ENCODE peak calls at places on chromosomes 13 and 19, in ten cellular contexts. Q is heart right ventricle, Z is AG09319, R is astrocyte, Y is endothelial cell, X is Panc1, J is choroid plexus epithelial cell, F is HCT116, I is IMR-90, V is lower leg skin. C is an unnamed sample.

GRCh38 chr19:49746206-49746958 is 16.7 kb downstream of the TSKS start:
- DNase-seq in R (peak; percentile 17), Q (no peak), F (peak; percentile 90), Y (no peak), J (peak; percentile 64), Z (no peak), I (no peak), X (no peak), V (peak; percentile 88), C (peak; percentile 69)

GRCh38 chr19:46015080-46015960 is 7.5 kb downstream of the PGLYRP1 start:
- DNase-seq in I (no peak), X (no peak), F (no peak), V (peak; percentile 94), R (no peak), Y (peak; percentile 50), Q (peak; percentile 32), J (peak; percentile 18), Z (no peak), C (peak; percentile 7)

GRCh38 chr13:43307921-43308433 is 284.6 kb downstream of the DNAJC15 start:
- DNase-seq in Y (no peak), F (no peak), R (peak; percentile 73), J (peak; percentile 95), I (peak; percentile 87), V (peak; percentile 94), Z (peak; percentile 72), X (no peak), Q (peak; percentile 79), C (peak; percentile 97)

GRCh38 chr13:26468203-26468602 is 89.3 kb upstream of the WASF3 start:
- DNase-seq in X (no peak), Y (no peak), J (no peak), R (no peak), F (no peak), V (peak; percentile 28), Z (no peak), I (no peak), Q (no peak), C (no peak)

GRCh38 chr13:105428816-105429215 is 1106.6 kb downstream of the EFNB2 start:
- DNase-seq in R (peak; percentile 45), J (peak; percentile 68), Z (no peak), Q (no peak), Y (no peak), I (peak; percentile 66), X (no peak), F (no peak), V (no peak), C (no peak)

GRCh38 chr13:57631607-57632275 is at the start of gene PCDH17:
- DNase-seq in V (no peak), Q (peak; percentile 73), I (no peak), R (peak; percentile 62), J (peak; percentile 38), F (no peak), Y (peak; percentile 32), Z (no peak), X (no peak), C (peak; percentile 5)

GRCh38 chr13:62294210-62294609 is 878.6 kb upstream of the PCDH20 start:
- DNase-seq in R (peak; percentile 1), Z (no peak), Q (no peak), Y (no peak), V (no peak), I (peak; percentile 18), J (peak; percentile 18), X (no peak), F (no peak), C (no peak)

GRCh38 chr19:41541990-41542584 is 33.9 kb upstream of the CEACAM21 start:
- DNase-seq in Z (no peak), Y (peak; percentile 71), F (peak; percentile 36), Q (peak; percentile 67), V (peak; percentile 91), X (no peak), R (no peak), I (peak; percentile 4), J (peak; percentile 31), C (peak; percentile 30)

GRCh38 chr13:34155931-34156607 is 338.1 kb downstream of the RFC3 start:
- DNase-seq in Q (no peak), F (peak; percentile 61), R (peak; percentile 80), Z (no peak), V (no peak), I (peak; percentile 39), J (peak; percentile 57), X (no peak), Y (no peak), C (peak; percentile 85)

GRCh38 chr19:14525729-14526128 is 3.7 kb upstream of the TECR start:
- DNase-seq in F (no peak), V (no peak), Y (no peak), Z (no peak), Q (no peak), J (no peak), R (no peak), I (no peak), X (no peak), C (no peak)

GRCh38 chr19:46221981-46222610 is 7.4 kb upstream of the IGFL1 start:
- DNase-seq in X (no peak), Y (no peak), Z (no peak), F (no peak), Q (peak; percentile 60), V (peak; percentile 91), R (peak; percentile 63), I (peak; percentile 34), J (peak; percentile 33), C (peak; percentile 8)

GRCh38 chr13:34931572-34931971 is 10.5 kb upstream of the NBEA start:
- DNase-seq in Q (no peak), R (no peak), Z (no peak), I (peak; percentile 3), F (peak; percentile 13), X (no peak), Y (no peak), J (no peak), V (no peak), C (no peak)

GRCh38 chr19:40801449-40802299 is 2.7 kb downstream of the EGLN2 start:
- DNase-seq in F (no peak), X (no peak), V (no peak), J (no peak), Z (no peak), Q (no peak), R (no peak), I (no peak), Y (no peak), C (no peak)

GRCh38 chr13:21675095-21676007 is 4.5 kb downstream of the FGF9 start:
- DNase-seq in V (no peak), R (no peak), Y (no peak), Q (peak; percentile 43), X (no peak), F (no peak), I (no peak), Z (no peak), J (no peak), C (no peak)

GRCh38 chr13:23820530-23820929 is 68.7 kb downstream of the MIPEP start:
- DNase-seq in Z (no peak), R (no peak), V (no peak), X (no peak), I (no peak), Q (no peak), J (no peak), F (no peak), Y (no peak), C (no peak)

DNA sequence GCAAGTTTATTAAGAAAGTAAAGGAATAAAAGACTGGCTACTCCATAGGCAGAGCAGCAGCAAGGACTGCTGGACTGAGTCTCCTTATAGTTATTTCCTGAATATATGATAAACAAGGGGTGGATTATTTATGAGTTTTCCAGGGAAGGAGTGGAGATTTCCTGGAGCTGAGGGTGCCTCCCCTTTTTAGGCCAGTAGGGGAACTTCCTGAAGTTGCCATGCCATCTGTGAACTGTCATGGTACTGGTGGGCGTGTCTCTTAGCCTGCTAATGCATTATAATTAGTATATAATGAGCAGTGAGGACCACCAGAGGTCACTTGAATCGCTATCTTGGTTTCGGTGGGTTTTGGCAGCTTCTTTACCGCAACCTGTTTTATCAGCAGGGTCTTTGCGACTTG is 13.5 kb downstream of the ZSCAN5A start:
- DNase-seq in R (no peak), Q (no peak), Z (no peak), X (no peak), J (no peak), I (no peak), F (no peak), Y (no peak), V (no peak), C (peak; percentile 9)
- TF ChIP-seq CTCF in R (no peak), Q (no peak), Z (no peak), X (no peak), J (no peak), I (no peak), F (peak; percentile 31), Y (peak; percentile 19), V (no peak), C (peak; percentile 28)

DNA sequence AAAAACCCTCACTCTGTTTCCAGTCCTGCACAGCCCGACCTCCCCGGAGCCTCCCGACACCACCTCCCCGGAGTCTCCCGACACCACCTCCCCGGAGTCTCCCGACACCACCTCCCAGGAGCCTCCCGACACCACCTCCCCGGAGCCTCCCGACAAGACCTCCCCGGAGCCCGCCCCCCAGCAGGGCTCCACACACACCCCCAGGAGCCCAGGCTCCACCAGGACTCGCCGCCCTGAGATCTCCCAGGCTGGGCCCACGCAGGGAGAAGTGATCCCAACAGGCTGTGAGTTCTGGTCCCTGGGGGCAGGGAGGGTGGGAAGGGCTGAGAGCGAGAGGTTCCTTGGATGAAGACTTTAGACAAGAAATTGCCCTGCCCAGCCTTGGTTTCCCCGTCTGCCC is 5.4 kb downstream of the MADCAM1 start:
- DNase-seq in X (no peak), Y (no peak), I (no peak), R (no peak), J (no peak), V (no peak), F (no peak), Z (no peak), Q (no peak), C (no peak)
- TF ChIP-seq CTCF in X (no peak), Y (no peak), I (no peak), R (no peak), J (no peak), V (no peak), F (no peak), Z (no peak), Q (no peak), C (no peak)

DNA sequence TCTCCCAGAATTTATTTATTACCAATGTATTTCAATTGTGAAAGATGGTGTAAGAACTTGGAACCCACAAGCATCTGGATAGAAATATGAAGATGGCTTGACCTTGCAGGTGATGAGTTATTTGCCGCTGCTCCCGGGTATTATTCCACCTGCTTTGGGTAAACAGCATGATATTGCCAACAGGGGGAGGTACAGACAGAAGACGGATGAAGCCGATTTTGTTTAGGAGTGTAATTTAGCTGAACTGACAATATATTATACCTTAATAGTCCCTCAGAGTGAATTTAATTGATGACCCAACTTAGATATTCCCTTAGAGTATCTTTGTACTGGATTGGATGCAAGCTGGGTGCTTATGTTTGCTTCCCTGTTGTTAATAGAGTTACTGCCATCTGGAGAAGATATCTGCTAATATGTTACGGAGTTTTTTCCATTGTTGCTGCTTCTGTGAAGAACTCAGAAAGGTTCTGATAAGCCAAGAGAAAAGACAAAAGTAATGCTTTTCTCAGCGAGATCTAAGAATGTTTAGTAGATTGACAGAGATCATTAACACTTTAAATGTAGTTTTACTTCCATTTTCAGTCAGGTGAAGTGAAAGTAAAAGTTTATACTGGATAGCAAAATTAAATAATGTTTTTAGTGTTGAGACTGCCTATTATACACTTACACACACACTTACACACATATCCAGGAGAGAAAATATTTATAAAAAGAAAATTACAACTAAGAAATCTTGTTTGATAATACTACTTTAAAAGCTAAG is 2220.8 kb upstream of the PCDH20 start:
- DNase-seq in J (peak; percentile 42), Z (no peak), X (peak; percentile 13), Y (peak; percentile 5), Q (no peak), V (no peak), R (no peak), F (peak; percentile 41), I (no peak), C (no peak)
- TF ChIP-seq CTCF in J (peak; percentile 54), Z (no peak), X (peak; percentile 37), Y (peak; percentile 40), Q (no peak), V (no peak), R (no peak), F (peak; percentile 51), I (peak; percentile 0), C (no peak)

GRCh38 chr19:57452307-57452706 is 4.6 kb downstream of the VN1R1 start:
- DNase-seq in Y (no peak), Q (no peak), F (no peak), X (no peak), V (no peak), J (no peak), I (no peak), Z (no peak), R (no peak), C (no peak)
- TF ChIP-seq CTCF in Y (no peak), Q (no peak), F (no peak), X (no peak), V (no peak), J (no peak), I (no peak), Z (no peak), R (no peak), C (no peak)